ENCODE peak calls at places on chromosomes 13 and 19, in ten cellular contexts. E is heart left ventricle, U is ovary, P is breast epithelium, W is IMR-90, L is Peyer's patch, Y is stomach, X is spleen, I is esophagus muscularis mucosa, S is body of pancreas. Q is an unnamed sample.

GRCh38 chr19:33840783-33841182 is 44.1 kb downstream of the KCTD15 start:
- DNase-seq in I (no peak), W (no peak), Y (no peak), L (no peak), S (no peak), U (no peak), X (no peak), E (no peak), P (no peak), Q (no peak)

GRCh38 chr19:38193445-38193844 is 30.6 kb downstream of the DPF1 start:
- DNase-seq in Y (no peak), L (no peak), X (no peak), P (no peak), S (peak), E (no peak), W (no peak), I (no peak), U (no peak), Q (no peak)

GRCh38 chr19:57269515-57270250 is 10.6 kb upstream of the ZNF460 start:
- DNase-seq in E (no peak), Y (no peak), S (no peak), P (no peak), X (no peak), I (no peak), W (peak), U (no peak), L (no peak), Q (no peak)

GRCh38 chr19:3863648-3864047 is 5.2 kb downstream of the ZFR2 start:
- DNase-seq in Y (no peak), U (no peak), S (no peak), I (no peak), X (no peak), W (no peak), P (no peak), L (no peak), E (no peak), Q (no peak)

GRCh38 chr19:39558623-39559117 is 18.7 kb upstream of the EID2 start:
- DNase-seq in W (no peak), U (no peak), L (no peak), Y (no peak), E (no peak), P (no peak), S (no peak), X (no peak), I (peak), Q (no peak)

GRCh38 chr19:17473041-17473440 is 2.7 kb downstream of the SLC27A1 start:
- DNase-seq in I (no peak), S (no peak), E (no peak), X (no peak), Y (peak), U (no peak), W (peak), P (no peak), L (no peak), Q (no peak)

GRCh38 chr13:30276178-30276577 is 31.2 kb downstream of the KATNAL1 start:
- DNase-seq in P (no peak), L (no peak), E (no peak), Y (no peak), S (no peak), X (no peak), I (no peak), W (no peak), U (no peak), Q (no peak)

GRCh38 chr13:113048766-113049165 is 56.8 kb upstream of the F7 start:
- DNase-seq in U (no peak), L (no peak), X (peak), E (peak), P (no peak), W (no peak), S (no peak), Y (no peak), I (no peak), Q (no peak)

GRCh38 chr19:4120531-4120930 is 3.4 kb downstream of the MAP2K2 start:
- DNase-seq in W (peak), E (no peak), P (no peak), X (no peak), S (no peak), U (no peak), I (no peak), Y (no peak), L (no peak), Q (no peak)

GRCh38 chr13:98549006-98549727 is 27.7 kb downstream of the STK24 start:
- DNase-seq in Y (no peak), S (no peak), E (no peak), U (no peak), W (peak), P (no peak), L (peak), I (no peak), X (no peak), Q (no peak)

GRCh38 chr13:52085416-52085815 is 43.5 kb downstream of the NEK5 start:
- DNase-seq in S (no peak), W (peak), P (no peak), I (no peak), X (no peak), L (no peak), E (no peak), Y (no peak), U (no peak), Q (no peak)

GRCh38 chr13:51912091-51912490 is 50.3 kb downstream of the CCDC70 start:
- DNase-seq in X (no peak), I (no peak), S (peak), P (peak), W (no peak), E (no peak), Y (peak), L (no peak), U (no peak), Q (no peak)

GRCh38 chr13:99062593-99062992 is 84.7 kb upstream of the DOCK9 start:
- DNase-seq in U (peak), Y (no peak), P (peak), S (no peak), X (no peak), W (peak), L (no peak), I (no peak), E (no peak), Q (peak)

GRCh38 chr13:20174656-20175405 is 14.0 kb upstream of the GJA3 start:
- DNase-seq in L (peak), U (peak), S (peak), X (no peak), I (peak), Y (peak), E (peak), W (peak), P (peak), Q (peak)

GRCh38 chr13:74040200-74040599 is 94.0 kb downstream of the KLF12 start:
- DNase-seq in S (peak), W (peak), L (peak), X (peak), Y (peak), E (peak), U (no peak), P (no peak), I (no peak), Q (no peak)

GRCh38 chr13:96650301-96650886 is 343.9 kb downstream of the OXGR1 start:
- DNase-seq in U (no peak), X (no peak), L (no peak), P (no peak), Y (no peak), I (no peak), W (no peak), S (no peak), E (no peak), Q (no peak)

GRCh38 chr19:4058696-4059492 is 7.8 kb downstream of the ZBTB7A start:
- DNase-seq in E (no peak), P (no peak), U (no peak), I (no peak), X (peak), S (no peak), W (no peak), Y (no peak), L (no peak), Q (no peak)

GRCh38 chr13:75635621-75636338 is at the start of gene LMO7:
- DNase-seq in Y (peak), W (peak), I (no peak), X (peak), U (peak), E (peak), P (peak), L (peak), S (peak), Q (peak)

GRCh38 chr19:16382775-16383543 is 58.3 kb downstream of the KLF2 start:
- DNase-seq in L (peak), E (peak), Y (peak), U (peak), X (peak), W (peak), P (peak), I (peak), S (peak), Q (peak)

GRCh38 chr13:114067886-114068722 is 64.3 kb downstream of the RASA3 start:
- DNase-seq in X (no peak), E (peak), U (no peak), S (no peak), W (no peak), I (no peak), L (peak), P (no peak), Y (no peak), Q (no peak)

GRCh38 chr19:23055501-23055900 is 52.5 kb upstream of the ZNF728 start:
- DNase-seq in W (no peak), Y (no peak), S (no peak), U (no peak), X (no peak), L (no peak), I (no peak), P (no peak), E (no peak), Q (no peak)

GRCh38 chr13:77040835-77041234 is 13.9 kb upstream of the FBXL3 start:
- DNase-seq in E (no peak), W (no peak), P (no peak), X (no peak), I (no peak), Y (no peak), U (no peak), L (no peak), S (no peak), Q (no peak)

GRCh38 chr13:100983111-100983510 is 308.5 kb upstream of the TMTC4 start:
- DNase-seq in I (no peak), W (no peak), X (no peak), P (no peak), Y (no peak), E (no peak), L (no peak), S (no peak), U (no peak), Q (no peak)

GRCh38 chr13:98947925-98948324 is 29.9 kb downstream of the DOCK9 start:
- DNase-seq in U (no peak), P (no peak), E (no peak), I (no peak), X (no peak), Y (no peak), S (no peak), W (no peak), L (no peak), Q (no peak)

GRCh38 chr13:80339578-80339840 is 1.4 kb downstream of the SPRY2 start:
- DNase-seq in Y (no peak), L (no peak), E (no peak), S (no peak), X (no peak), U (no peak), P (no peak), I (no peak), W (no peak), Q (no peak)

GRCh38 chr13:79423801-79424642 is 18.0 kb upstream of the RBM26 start:
- DNase-seq in I (no peak), E (no peak), U (no peak), Y (no peak), S (no peak), P (no peak), W (peak), L (no peak), X (no peak), Q (no peak)

GRCh38 chr19:5498817-5499535 is 43.8 kb downstream of the ZNRF4 start:
- DNase-seq in L (no peak), P (no peak), W (no peak), S (no peak), I (no peak), E (no peak), Y (no peak), U (no peak), X (no peak), Q (no peak)

GRCh38 chr19:48624791-48625723 is 5.8 kb downstream of the SPHK2 start:
- DNase-seq in W (no peak), U (no peak), P (no peak), E (no peak), L (peak), I (no peak), X (peak), Y (no peak), S (no peak), Q (no peak)

GRCh38 chr19:43664008-43664407 is 6.0 kb downstream of the PLAUR start:
- DNase-seq in W (no peak), I (no peak), Y (no peak), S (no peak), U (no peak), L (peak), E (no peak), P (no peak), X (no peak), Q (no peak)

GRCh38 chr19:40424637-40425449 is 949 bp downstream of the SERTAD1 start:
- DNase-seq in L (peak), I (no peak), Y (no peak), P (no peak), X (peak), U (no peak), W (peak), S (peak), E (no peak), Q (no peak)

GRCh38 chr13:28338202-28338601 is 156.7 kb downstream of the FLT1 start:
- DNase-seq in E (no peak), W (no peak), I (no peak), S (no peak), U (no peak), L (no peak), Y (no peak), P (no peak), X (no peak), Q (no peak)

GRCh38 chr13:33744589-33745369 is 73.2 kb upstream of the RFC3 start:
- DNase-seq in X (no peak), L (no peak), S (peak), E (no peak), P (peak), U (no peak), Y (no peak), I (no peak), W (no peak), Q (no peak)

GRCh38 chr13:42875448-42876269 is 94.3 kb downstream of the FAM216B start:
- DNase-seq in E (no peak), Y (no peak), P (no peak), L (no peak), W (peak), I (no peak), U (peak), S (peak), X (no peak), Q (no peak)

GRCh38 chr19:43675269-43675879 is 5.4 kb upstream of the PLAUR start:
- DNase-seq in Y (peak), I (no peak), U (no peak), L (peak), P (peak), E (no peak), W (peak), X (no peak), S (peak), Q (no peak)

GRCh38 chr19:898663-899062 is 5.4 kb downstream of the RNU6-9 start:
- DNase-seq in E (no peak), L (peak), X (peak), I (no peak), U (no peak), Y (no peak), P (no peak), S (peak), W (no peak), Q (no peak)

DNA sequence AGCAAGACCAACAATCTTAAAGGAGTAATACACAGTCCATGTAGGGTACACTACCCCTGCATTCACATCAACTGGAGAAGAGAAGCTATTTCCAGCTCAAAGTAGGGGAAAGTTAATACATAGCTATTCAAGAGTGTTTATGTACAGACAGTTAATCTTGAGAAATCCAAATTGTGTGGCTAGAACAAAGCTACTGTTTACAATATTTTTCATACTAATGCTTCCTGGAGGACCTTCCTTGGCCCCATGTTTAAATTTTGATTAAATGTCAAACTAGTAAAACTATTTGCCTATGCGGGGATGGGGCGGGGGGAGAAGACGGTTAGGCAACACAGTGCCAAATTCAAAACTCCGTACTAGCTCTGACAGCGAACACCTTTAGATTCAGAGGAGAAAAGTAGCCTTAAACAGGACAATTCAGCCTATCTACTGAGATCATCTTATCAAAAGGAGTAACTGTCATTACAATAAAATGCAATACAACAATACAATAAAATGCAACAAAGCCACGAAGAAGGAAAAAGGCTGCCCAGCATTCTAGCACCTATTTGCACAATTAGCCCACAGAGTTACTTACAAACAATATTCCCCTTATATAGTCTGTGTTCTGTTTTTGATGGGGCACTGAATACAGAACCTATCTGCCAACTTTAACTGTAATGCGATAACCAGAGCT is 29.1 kb downstream of the BRD4 start:
- DNase-seq in L (no peak), Y (no peak), I (no peak), W (peak), X (no peak), E (no peak), P (no peak), S (no peak), U (no peak), Q (no peak)
- H3K27ac ChIP-seq in L (peak), Y (peak), I (peak), W (no peak), X (peak), E (no peak), P (peak), S (peak), U (no peak), Q (no peak)

GRCh38 chr19:19324059-19324755 is 3.6 kb downstream of the MAU2 start:
- DNase-seq in L (no peak), W (no peak), E (no peak), I (no peak), X (no peak), U (no peak), P (no peak), Y (no peak), S (no peak), Q (no peak)

GRCh38 chr19:19316082-19316481 is 4.2 kb downstream of the SUGP1 start:
- DNase-seq in W (no peak), S (no peak), U (no peak), X (no peak), L (no peak), P (no peak), I (no peak), E (no peak), Y (no peak), Q (no peak)

GRCh38 chr19:19319725-19320361 is 466 bp downstream of the SUGP1 start:
- DNase-seq in S (no peak), L (no peak), I (no peak), U (peak), P (no peak), Y (no peak), W (no peak), E (no peak), X (no peak), Q (no peak)

GRCh38 chr19:19321143-19321577 is 531 bp downstream of the MAU2 start:
- DNase-seq in X (no peak), S (no peak), I (no peak), W (no peak), P (no peak), U (no peak), Y (no peak), E (no peak), L (no peak), Q (no peak)

GRCh38 chr19:19320362-19321142 is at the start of the genes MAU2 and SUGP1:
- DNase-seq in E (peak), P (peak), W (peak), U (peak), X (peak), L (peak), Y (peak), S (peak), I (peak), Q (peak)
- TF ChIP-seq CTCF in E (peak), P (peak), W (peak), U (peak), X (peak), L (peak), Y (no peak), S (peak), I (peak), Q (peak)

GRCh38 chr19:12496480-12496879 is 11.9 kb upstream of the ZNF709 start:
- DNase-seq in I (no peak), P (no peak), W (no peak), Y (no peak), L (no peak), U (no peak), E (no peak), S (no peak), X (no peak), Q (no peak)

GRCh38 chr19:12494260-12494860 is 9.7 kb upstream of the ZNF709 start:
- DNase-seq in I (no peak), W (no peak), P (no peak), S (no peak), E (no peak), X (no peak), L (no peak), U (no peak), Y (no peak), Q (no peak)

GRCh38 chr19:12497032-12497431 is 12.4 kb upstream of the ZNF709 start:
- DNase-seq in S (no peak), I (no peak), P (no peak), Y (no peak), L (no peak), U (no peak), W (no peak), X (no peak), E (no peak), Q (no peak)

DNA sequence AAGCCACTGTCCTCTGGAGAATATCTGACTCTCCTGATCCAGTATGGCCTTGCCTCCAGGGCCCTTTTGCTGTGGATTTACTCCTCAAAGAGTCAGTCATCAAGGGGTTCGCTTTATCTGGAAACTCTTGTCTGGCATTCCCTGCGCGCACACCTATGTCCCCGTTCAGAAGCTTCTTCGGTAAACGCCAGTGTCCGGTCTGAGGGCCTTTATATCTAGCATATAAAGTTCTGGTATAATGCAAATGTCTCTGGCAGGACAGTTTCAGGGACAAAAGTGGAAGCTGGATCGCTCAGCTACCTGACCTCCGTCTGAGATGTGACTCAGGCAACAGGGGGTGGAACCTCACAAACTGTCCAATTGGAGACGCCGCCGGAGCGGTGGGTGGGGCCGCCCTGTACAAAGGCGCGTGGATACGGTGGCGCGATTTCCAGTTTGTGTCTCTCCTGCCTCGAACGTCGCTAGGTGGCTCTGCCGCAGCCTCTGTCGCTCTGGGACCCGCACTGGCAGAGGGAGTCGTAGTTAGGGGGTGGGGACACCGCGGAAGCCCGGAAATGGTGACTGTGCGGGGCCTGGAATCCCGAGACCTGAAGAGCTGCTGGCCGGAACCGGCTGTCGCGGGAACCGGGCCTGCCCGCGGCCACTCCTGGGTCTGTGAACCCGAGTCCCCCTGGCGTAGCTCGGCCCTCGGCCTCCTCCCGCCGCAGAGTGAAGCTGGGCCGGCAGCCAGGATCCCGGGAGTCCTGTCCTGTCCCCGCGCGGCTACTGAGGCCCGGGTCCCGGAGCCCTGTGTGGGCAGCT is 10.6 kb upstream of the ZNF709 start:
- DNase-seq in E (peak), W (peak), U (peak), S (peak), I (peak), Y (peak), L (peak), X (peak), P (peak), Q (peak)
- TF ChIP-seq POLR2A in E (no peak), W (peak), U (peak), S (peak), I (peak), Y (no peak), L (peak), X (no peak), P (peak), Q (peak)

DNA sequence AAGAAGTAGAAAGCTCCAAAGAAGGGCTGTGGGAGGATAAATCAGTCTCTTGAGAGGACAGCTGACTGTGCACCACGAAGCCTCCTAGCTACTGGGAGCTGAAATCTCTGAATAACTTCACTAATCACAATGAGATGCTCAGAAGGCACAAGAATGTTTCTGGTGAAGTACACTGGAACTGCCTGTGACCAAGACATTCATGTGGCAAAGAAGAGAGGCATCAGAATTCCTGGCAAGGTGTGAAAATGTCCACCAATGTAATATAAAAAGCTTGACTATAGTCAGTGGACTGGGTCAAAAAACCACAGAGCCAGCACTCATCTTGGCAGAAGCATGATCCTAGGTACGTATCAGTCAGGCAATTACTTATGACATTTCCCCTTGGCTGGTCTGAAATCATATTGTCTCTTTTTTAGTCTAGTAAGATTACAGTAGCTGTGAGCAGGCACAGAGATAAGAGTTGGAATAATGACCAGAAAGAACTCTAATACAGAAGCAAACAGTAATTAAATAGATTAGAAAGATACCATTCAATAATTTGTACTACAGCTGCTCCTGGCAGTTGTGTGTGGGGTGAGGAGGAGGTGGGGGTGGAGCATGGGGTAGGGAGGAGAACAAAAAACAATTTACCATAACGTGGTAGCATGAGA is 434.7 kb downstream of the DIAPH3 start:
- DNase-seq in U (no peak), S (no peak), P (no peak), X (no peak), I (no peak), Y (no peak), W (no peak), E (no peak), L (no peak), Q (no peak)
- H3K27ac ChIP-seq in U (no peak), S (no peak), P (no peak), X (no peak), I (no peak), Y (no peak), W (no peak), E (no peak), L (no peak), Q (no peak)